ENCODE peak calls at places on chromosomes 2 and 18, in seven cellular contexts. One of them, this sample, is unnamed.
A peak's percentile ranks its signal among the peaks of the same experiment; 100 is the strongest.

GRCh38 chr2:176491172-176491904 is 222.1 kb downstream of the MTX2 start:
- DNase-seq in NCI-H2081: no peak
- DNase-seq in ureter: peak; percentile 56
- DNase-seq in stimulated activated CD4-positive, alpha-beta T cell treated with anti-CD3 and anti-CD28 coated beads, Interleukin-4, amount 100 ng/mL, for 48 hours: peak; percentile 11
- DNase-seq in GM06990: peak; percentile 44
- DNase-seq in dorsolateral prefrontal cortex: no peak
- DNase-seq in HEK293T: no peak
- DNase-seq in this sample: no peak

GRCh38 chr2:25371253-25372241 is 29.8 kb upstream of the DNMT3A start:
- DNase-seq in NCI-H2081: no peak
- DNase-seq in ureter: no peak
- DNase-seq in stimulated activated CD4-positive, alpha-beta T cell treated with anti-CD3 and anti-CD28 coated beads, Interleukin-4, amount 100 ng/mL, for 48 hours: no peak
- DNase-seq in GM06990: no peak
- DNase-seq in dorsolateral prefrontal cortex: no peak
- DNase-seq in HEK293T: no peak
- DNase-seq in this sample: no peak

GRCh38 chr18:79393626-79394401 is 1.9 kb upstream of the NFATC1 start:
- DNase-seq in NCI-H2081: peak; percentile 77
- DNase-seq in ureter: peak; percentile 91
- DNase-seq in stimulated activated CD4-positive, alpha-beta T cell treated with anti-CD3 and anti-CD28 coated beads, Interleukin-4, amount 100 ng/mL, for 48 hours: no peak
- DNase-seq in GM06990: no peak
- DNase-seq in dorsolateral prefrontal cortex: no peak
- DNase-seq in HEK293T: peak; percentile 68
- DNase-seq in this sample: no peak

GRCh38 chr2:54858021-54858681 is 134.7 kb downstream of the EML6 start:
- DNase-seq in NCI-H2081: no peak
- DNase-seq in ureter: no peak
- DNase-seq in stimulated activated CD4-positive, alpha-beta T cell treated with anti-CD3 and anti-CD28 coated beads, Interleukin-4, amount 100 ng/mL, for 48 hours: no peak
- DNase-seq in GM06990: no peak
- DNase-seq in dorsolateral prefrontal cortex: no peak
- DNase-seq in HEK293T: no peak
- DNase-seq in this sample: no peak

GRCh38 chr2:191376981-191377629 is 131.9 kb downstream of the MYO1B start:
- DNase-seq in NCI-H2081: no peak
- DNase-seq in ureter: peak; percentile 70
- DNase-seq in stimulated activated CD4-positive, alpha-beta T cell treated with anti-CD3 and anti-CD28 coated beads, Interleukin-4, amount 100 ng/mL, for 48 hours: peak; percentile 18
- DNase-seq in GM06990: no peak
- DNase-seq in dorsolateral prefrontal cortex: no peak
- DNase-seq in HEK293T: peak; percentile 60
- DNase-seq in this sample: peak; percentile 42

GRCh38 chr2:151828143-151828889 is at the start of gene ARL5A:
- DNase-seq in NCI-H2081: peak; percentile 93
- DNase-seq in ureter: peak; percentile 97
- DNase-seq in stimulated activated CD4-positive, alpha-beta T cell treated with anti-CD3 and anti-CD28 coated beads, Interleukin-4, amount 100 ng/mL, for 48 hours: peak; percentile 89
- DNase-seq in GM06990: peak; percentile 100
- DNase-seq in dorsolateral prefrontal cortex: peak; percentile 91
- DNase-seq in HEK293T: peak; percentile 96
- DNase-seq in this sample: peak; percentile 54

GRCh38 chr2:9366041-9366440 is 57.3 kb downstream of the ITGB1BP1 start:
- DNase-seq in NCI-H2081: no peak
- DNase-seq in ureter: no peak
- DNase-seq in stimulated activated CD4-positive, alpha-beta T cell treated with anti-CD3 and anti-CD28 coated beads, Interleukin-4, amount 100 ng/mL, for 48 hours: no peak
- DNase-seq in GM06990: no peak
- DNase-seq in dorsolateral prefrontal cortex: no peak
- DNase-seq in HEK293T: no peak
- DNase-seq in this sample: no peak

GRCh38 chr18:3449702-3450357 is at the start of gene TGIF1:
- DNase-seq in NCI-H2081: peak; percentile 75
- DNase-seq in ureter: peak; percentile 87
- DNase-seq in stimulated activated CD4-positive, alpha-beta T cell treated with anti-CD3 and anti-CD28 coated beads, Interleukin-4, amount 100 ng/mL, for 48 hours: peak; percentile 40
- DNase-seq in GM06990: no peak
- DNase-seq in dorsolateral prefrontal cortex: peak; percentile 29
- DNase-seq in HEK293T: peak; percentile 37
- DNase-seq in this sample: no peak

GRCh38 chr2:185291035-185291647 is 447.5 kb upstream of the FSIP2 start:
- DNase-seq in NCI-H2081: no peak
- DNase-seq in ureter: peak; percentile 52
- DNase-seq in stimulated activated CD4-positive, alpha-beta T cell treated with anti-CD3 and anti-CD28 coated beads, Interleukin-4, amount 100 ng/mL, for 48 hours: peak; percentile 2
- DNase-seq in GM06990: no peak
- DNase-seq in dorsolateral prefrontal cortex: no peak
- DNase-seq in HEK293T: peak; percentile 32
- DNase-seq in this sample: no peak

GRCh38 chr2:82797469-82797868 is 1661.6 kb downstream of the SUCLG1 start:
- DNase-seq in NCI-H2081: no peak
- DNase-seq in ureter: no peak
- DNase-seq in stimulated activated CD4-positive, alpha-beta T cell treated with anti-CD3 and anti-CD28 coated beads, Interleukin-4, amount 100 ng/mL, for 48 hours: no peak
- DNase-seq in GM06990: no peak
- DNase-seq in dorsolateral prefrontal cortex: no peak
- DNase-seq in HEK293T: no peak
- DNase-seq in this sample: no peak

GRCh38 chr2:192783643-192784042 is 588.9 kb upstream of the TMEFF2 start:
- DNase-seq in NCI-H2081: no peak
- DNase-seq in ureter: no peak
- DNase-seq in stimulated activated CD4-positive, alpha-beta T cell treated with anti-CD3 and anti-CD28 coated beads, Interleukin-4, amount 100 ng/mL, for 48 hours: no peak
- DNase-seq in GM06990: no peak
- DNase-seq in dorsolateral prefrontal cortex: no peak
- DNase-seq in HEK293T: no peak
- DNase-seq in this sample: no peak

GRCh38 chr18:8625693-8626092 is 16.5 kb downstream of the RAB12 start:
- DNase-seq in NCI-H2081: peak; percentile 57
- DNase-seq in ureter: no peak
- DNase-seq in stimulated activated CD4-positive, alpha-beta T cell treated with anti-CD3 and anti-CD28 coated beads, Interleukin-4, amount 100 ng/mL, for 48 hours: no peak
- DNase-seq in GM06990: no peak
- DNase-seq in dorsolateral prefrontal cortex: no peak
- DNase-seq in HEK293T: no peak
- DNase-seq in this sample: no peak

GRCh38 chr2:64586883-64587481 is 62.9 kb downstream of the AFTPH start:
- DNase-seq in NCI-H2081: peak; percentile 23
- DNase-seq in ureter: no peak
- DNase-seq in stimulated activated CD4-positive, alpha-beta T cell treated with anti-CD3 and anti-CD28 coated beads, Interleukin-4, amount 100 ng/mL, for 48 hours: no peak
- DNase-seq in GM06990: peak; percentile 48
- DNase-seq in dorsolateral prefrontal cortex: no peak
- DNase-seq in HEK293T: peak; percentile 51
- DNase-seq in this sample: no peak

GRCh38 chr18:78031589-78031988 is 781.9 kb downstream of the GALR1 start:
- DNase-seq in NCI-H2081: no peak
- DNase-seq in ureter: no peak
- DNase-seq in stimulated activated CD4-positive, alpha-beta T cell treated with anti-CD3 and anti-CD28 coated beads, Interleukin-4, amount 100 ng/mL, for 48 hours: no peak
- DNase-seq in GM06990: no peak
- DNase-seq in dorsolateral prefrontal cortex: no peak
- DNase-seq in HEK293T: no peak
- DNase-seq in this sample: no peak

GRCh38 chr2:29114514-29114840 is 738 bp upstream of the CLIP4 start:
- DNase-seq in NCI-H2081: no peak
- DNase-seq in ureter: no peak
- DNase-seq in stimulated activated CD4-positive, alpha-beta T cell treated with anti-CD3 and anti-CD28 coated beads, Interleukin-4, amount 100 ng/mL, for 48 hours: no peak
- DNase-seq in GM06990: no peak
- DNase-seq in dorsolateral prefrontal cortex: no peak
- DNase-seq in HEK293T: no peak
- DNase-seq in this sample: no peak

GRCh38 chr2:196823750-196824149 is 14.6 kb upstream of the C2orf66 start:
- DNase-seq in NCI-H2081: no peak
- DNase-seq in ureter: no peak
- DNase-seq in stimulated activated CD4-positive, alpha-beta T cell treated with anti-CD3 and anti-CD28 coated beads, Interleukin-4, amount 100 ng/mL, for 48 hours: no peak
- DNase-seq in GM06990: no peak
- DNase-seq in dorsolateral prefrontal cortex: no peak
- DNase-seq in HEK293T: no peak
- DNase-seq in this sample: no peak

GRCh38 chr2:65204461-65205230 is 23.0 kb upstream of the ACTR2 start:
- DNase-seq in NCI-H2081: no peak
- DNase-seq in ureter: no peak
- DNase-seq in stimulated activated CD4-positive, alpha-beta T cell treated with anti-CD3 and anti-CD28 coated beads, Interleukin-4, amount 100 ng/mL, for 48 hours: no peak
- DNase-seq in GM06990: no peak
- DNase-seq in dorsolateral prefrontal cortex: no peak
- DNase-seq in HEK293T: no peak
- DNase-seq in this sample: no peak

GRCh38 chr2:119407430-119408220 is 24.0 kb upstream of the TMEM37 start:
- DNase-seq in NCI-H2081: no peak
- DNase-seq in ureter: no peak
- DNase-seq in stimulated activated CD4-positive, alpha-beta T cell treated with anti-CD3 and anti-CD28 coated beads, Interleukin-4, amount 100 ng/mL, for 48 hours: no peak
- DNase-seq in GM06990: no peak
- DNase-seq in dorsolateral prefrontal cortex: no peak
- DNase-seq in HEK293T: peak; percentile 82
- DNase-seq in this sample: no peak

GRCh38 chr2:55365303-55365702 is 54.4 kb downstream of the CCDC88A start:
- DNase-seq in NCI-H2081: no peak
- DNase-seq in ureter: no peak
- DNase-seq in stimulated activated CD4-positive, alpha-beta T cell treated with anti-CD3 and anti-CD28 coated beads, Interleukin-4, amount 100 ng/mL, for 48 hours: no peak
- DNase-seq in GM06990: no peak
- DNase-seq in dorsolateral prefrontal cortex: no peak
- DNase-seq in HEK293T: no peak
- DNase-seq in this sample: peak; percentile 57

GRCh38 chr2:179253226-179253625 is 11.4 kb downstream of the SESTD1 start:
- DNase-seq in NCI-H2081: no peak
- DNase-seq in ureter: no peak
- DNase-seq in stimulated activated CD4-positive, alpha-beta T cell treated with anti-CD3 and anti-CD28 coated beads, Interleukin-4, amount 100 ng/mL, for 48 hours: no peak
- DNase-seq in GM06990: peak; percentile 37
- DNase-seq in dorsolateral prefrontal cortex: no peak
- DNase-seq in HEK293T: no peak
- DNase-seq in this sample: no peak

GRCh38 chr18:49813321-49814146 is at the start of gene ACAA2:
- DNase-seq in NCI-H2081: peak; percentile 43
- DNase-seq in ureter: peak; percentile 90
- DNase-seq in stimulated activated CD4-positive, alpha-beta T cell treated with anti-CD3 and anti-CD28 coated beads, Interleukin-4, amount 100 ng/mL, for 48 hours: peak; percentile 81
- DNase-seq in GM06990: peak; percentile 88
- DNase-seq in dorsolateral prefrontal cortex: peak; percentile 75
- DNase-seq in HEK293T: peak; percentile 63
- DNase-seq in this sample: peak; percentile 33

GRCh38 chr2:19425419-19425818 is 67.0 kb upstream of the OSR1 start:
- DNase-seq in NCI-H2081: no peak
- DNase-seq in ureter: no peak
- DNase-seq in stimulated activated CD4-positive, alpha-beta T cell treated with anti-CD3 and anti-CD28 coated beads, Interleukin-4, amount 100 ng/mL, for 48 hours: no peak
- DNase-seq in GM06990: no peak
- DNase-seq in dorsolateral prefrontal cortex: no peak
- DNase-seq in HEK293T: no peak
- DNase-seq in this sample: no peak

GRCh38 chr2:146229513-146230155 is 1615.2 kb upstream of the ACVR2A start:
- DNase-seq in NCI-H2081: no peak
- DNase-seq in ureter: no peak
- DNase-seq in stimulated activated CD4-positive, alpha-beta T cell treated with anti-CD3 and anti-CD28 coated beads, Interleukin-4, amount 100 ng/mL, for 48 hours: no peak
- DNase-seq in GM06990: no peak
- DNase-seq in dorsolateral prefrontal cortex: no peak
- DNase-seq in HEK293T: no peak
- DNase-seq in this sample: no peak

GRCh38 chr2:195819276-195819675 is 162.2 kb downstream of the SLC39A10 start:
- DNase-seq in NCI-H2081: no peak
- DNase-seq in ureter: no peak
- DNase-seq in stimulated activated CD4-positive, alpha-beta T cell treated with anti-CD3 and anti-CD28 coated beads, Interleukin-4, amount 100 ng/mL, for 48 hours: no peak
- DNase-seq in GM06990: no peak
- DNase-seq in dorsolateral prefrontal cortex: no peak
- DNase-seq in HEK293T: no peak
- DNase-seq in this sample: no peak

GRCh38 chr2:3112131-3112530 is 265.5 kb downstream of the EIPR1 start:
- DNase-seq in NCI-H2081: no peak
- DNase-seq in ureter: no peak
- DNase-seq in stimulated activated CD4-positive, alpha-beta T cell treated with anti-CD3 and anti-CD28 coated beads, Interleukin-4, amount 100 ng/mL, for 48 hours: no peak
- DNase-seq in GM06990: no peak
- DNase-seq in dorsolateral prefrontal cortex: no peak
- DNase-seq in HEK293T: no peak
- DNase-seq in this sample: no peak

GRCh38 chr2:148781544-148781943 is 93.5 kb upstream of the KIF5C start:
- DNase-seq in NCI-H2081: no peak
- DNase-seq in ureter: no peak
- DNase-seq in stimulated activated CD4-positive, alpha-beta T cell treated with anti-CD3 and anti-CD28 coated beads, Interleukin-4, amount 100 ng/mL, for 48 hours: no peak
- DNase-seq in GM06990: no peak
- DNase-seq in dorsolateral prefrontal cortex: no peak
- DNase-seq in HEK293T: no peak
- DNase-seq in this sample: no peak

GRCh38 chr2:234331566-234331965 is 165.3 kb downstream of the ARL4C start:
- DNase-seq in NCI-H2081: no peak
- DNase-seq in ureter: no peak
- DNase-seq in stimulated activated CD4-positive, alpha-beta T cell treated with anti-CD3 and anti-CD28 coated beads, Interleukin-4, amount 100 ng/mL, for 48 hours: no peak
- DNase-seq in GM06990: no peak
- DNase-seq in dorsolateral prefrontal cortex: no peak
- DNase-seq in HEK293T: no peak
- DNase-seq in this sample: no peak

GRCh38 chr2:53490659-53491058 is 276.9 kb upstream of the CHAC2 start:
- DNase-seq in NCI-H2081: no peak
- DNase-seq in ureter: peak; percentile 46
- DNase-seq in stimulated activated CD4-positive, alpha-beta T cell treated with anti-CD3 and anti-CD28 coated beads, Interleukin-4, amount 100 ng/mL, for 48 hours: no peak
- DNase-seq in GM06990: no peak
- DNase-seq in dorsolateral prefrontal cortex: peak; percentile 41
- DNase-seq in HEK293T: no peak
- DNase-seq in this sample: no peak

GRCh38 chr2:183490930-183491329 is 366.7 kb downstream of the NUP35 start:
- DNase-seq in NCI-H2081: no peak
- DNase-seq in ureter: no peak
- DNase-seq in stimulated activated CD4-positive, alpha-beta T cell treated with anti-CD3 and anti-CD28 coated beads, Interleukin-4, amount 100 ng/mL, for 48 hours: no peak
- DNase-seq in GM06990: no peak
- DNase-seq in dorsolateral prefrontal cortex: no peak
- DNase-seq in HEK293T: no peak
- DNase-seq in this sample: no peak

GRCh38 chr2:144520718-144521487 is 984 bp upstream of the ZEB2 start:
- DNase-seq in NCI-H2081: no peak
- DNase-seq in ureter: no peak
- DNase-seq in stimulated activated CD4-positive, alpha-beta T cell treated with anti-CD3 and anti-CD28 coated beads, Interleukin-4, amount 100 ng/mL, for 48 hours: no peak
- DNase-seq in GM06990: no peak
- DNase-seq in dorsolateral prefrontal cortex: no peak
- DNase-seq in HEK293T: no peak
- DNase-seq in this sample: no peak

GRCh38 chr18:67513285-67513684 is 3.2 kb downstream of the DSEL start:
- DNase-seq in NCI-H2081: no peak
- DNase-seq in ureter: no peak
- DNase-seq in stimulated activated CD4-positive, alpha-beta T cell treated with anti-CD3 and anti-CD28 coated beads, Interleukin-4, amount 100 ng/mL, for 48 hours: no peak
- DNase-seq in GM06990: no peak
- DNase-seq in dorsolateral prefrontal cortex: no peak
- DNase-seq in HEK293T: no peak
- DNase-seq in this sample: no peak

GRCh38 chr2:30235008-30235655 is 3.8 kb downstream of the LBH start:
- DNase-seq in NCI-H2081: no peak
- DNase-seq in ureter: no peak
- DNase-seq in stimulated activated CD4-positive, alpha-beta T cell treated with anti-CD3 and anti-CD28 coated beads, Interleukin-4, amount 100 ng/mL, for 48 hours: peak; percentile 58
- DNase-seq in GM06990: no peak
- DNase-seq in dorsolateral prefrontal cortex: no peak
- DNase-seq in HEK293T: no peak
- DNase-seq in this sample: no peak

GRCh38 chr2:102603904-102604303 is 15.4 kb upstream of the SLC9A2 start:
- DNase-seq in NCI-H2081: no peak
- DNase-seq in ureter: peak; percentile 48
- DNase-seq in stimulated activated CD4-positive, alpha-beta T cell treated with anti-CD3 and anti-CD28 coated beads, Interleukin-4, amount 100 ng/mL, for 48 hours: no peak
- DNase-seq in GM06990: no peak
- DNase-seq in dorsolateral prefrontal cortex: no peak
- DNase-seq in HEK293T: no peak
- DNase-seq in this sample: peak; percentile 72

GRCh38 chr2:66576381-66577330 is 141.7 kb downstream of the MEIS1 start:
- DNase-seq in NCI-H2081: no peak
- DNase-seq in ureter: peak; percentile 63
- DNase-seq in stimulated activated CD4-positive, alpha-beta T cell treated with anti-CD3 and anti-CD28 coated beads, Interleukin-4, amount 100 ng/mL, for 48 hours: no peak
- DNase-seq in GM06990: no peak
- DNase-seq in dorsolateral prefrontal cortex: no peak
- DNase-seq in HEK293T: no peak
- DNase-seq in this sample: no peak

GRCh38 chr18:74902170-74902465 is 304.4 kb downstream of the ZNF407 start:
- DNase-seq in NCI-H2081: peak; percentile 84
- DNase-seq in ureter: no peak
- DNase-seq in stimulated activated CD4-positive, alpha-beta T cell treated with anti-CD3 and anti-CD28 coated beads, Interleukin-4, amount 100 ng/mL, for 48 hours: no peak
- DNase-seq in GM06990: no peak
- DNase-seq in dorsolateral prefrontal cortex: no peak
- DNase-seq in HEK293T: no peak
- DNase-seq in this sample: no peak

GRCh38 chr2:80061881-80062280 is 242.7 kb downstream of the LRRTM1 start:
- DNase-seq in NCI-H2081: no peak
- DNase-seq in ureter: no peak
- DNase-seq in stimulated activated CD4-positive, alpha-beta T cell treated with anti-CD3 and anti-CD28 coated beads, Interleukin-4, amount 100 ng/mL, for 48 hours: no peak
- DNase-seq in GM06990: no peak
- DNase-seq in dorsolateral prefrontal cortex: no peak
- DNase-seq in HEK293T: no peak
- DNase-seq in this sample: no peak

GRCh38 chr18:27583021-27583420 is 397.9 kb upstream of the CHST9 start:
- DNase-seq in NCI-H2081: no peak
- DNase-seq in ureter: no peak
- DNase-seq in stimulated activated CD4-positive, alpha-beta T cell treated with anti-CD3 and anti-CD28 coated beads, Interleukin-4, amount 100 ng/mL, for 48 hours: no peak
- DNase-seq in GM06990: no peak
- DNase-seq in dorsolateral prefrontal cortex: no peak
- DNase-seq in HEK293T: no peak
- DNase-seq in this sample: no peak

GRCh38 chr2:121350884-121351283 is 65.9 kb upstream of the TFCP2L1 start:
- DNase-seq in NCI-H2081: no peak
- DNase-seq in ureter: no peak
- DNase-seq in stimulated activated CD4-positive, alpha-beta T cell treated with anti-CD3 and anti-CD28 coated beads, Interleukin-4, amount 100 ng/mL, for 48 hours: no peak
- DNase-seq in GM06990: no peak
- DNase-seq in dorsolateral prefrontal cortex: no peak
- DNase-seq in HEK293T: no peak
- DNase-seq in this sample: no peak

This sample was measured in SIG-M5.